ENCODE peak calls at places on chromosomes 12 and 14, in six cellular contexts. One of them, this sample, is unnamed.
A peak's percentile ranks its signal among the peaks of the same experiment; 100 is the strongest.

GRCh38 chr14:90654831-90655276 is 161.4 kb downstream of the TTC7B start:
- DNase-seq in tibial nerve: no peak
- DNase-seq in SK-MEL-5: no peak
- DNase-seq in Right ventricle myocardium superior: no peak
- DNase-seq in psoas muscle: no peak
- DNase-seq in WTC11: no peak
- DNase-seq in this sample: no peak

GRCh38 chr12:110373025-110373876 is 30.3 kb downstream of the ANAPC7 start:
- DNase-seq in Right ventricle myocardium superior: peak; percentile 55
- DNase-seq in WTC11: no peak
- DNase-seq in SK-MEL-5: no peak
- DNase-seq in tibial nerve: no peak
- DNase-seq in psoas muscle: peak; percentile 19
- DNase-seq in this sample: peak; percentile 87

GRCh38 chr12:93698307-93699092 is 21.3 kb downstream of the CRADD start:
- DNase-seq in tibial nerve: no peak
- DNase-seq in SK-MEL-5: no peak
- DNase-seq in WTC11: no peak
- DNase-seq in psoas muscle: no peak
- DNase-seq in Right ventricle myocardium superior: no peak
- DNase-seq in this sample: no peak

GRCh38 chr14:69003626-69004025 is 24.5 kb upstream of the ACTN1 start:
- DNase-seq in psoas muscle: no peak
- DNase-seq in tibial nerve: no peak
- DNase-seq in Right ventricle myocardium superior: no peak
- DNase-seq in SK-MEL-5: no peak
- DNase-seq in WTC11: no peak
- DNase-seq in this sample: no peak

GRCh38 chr14:39704581-39704980 is 272.3 kb upstream of the FBXO33 start:
- DNase-seq in tibial nerve: no peak
- DNase-seq in Right ventricle myocardium superior: no peak
- DNase-seq in WTC11: no peak
- DNase-seq in psoas muscle: no peak
- DNase-seq in SK-MEL-5: no peak
- DNase-seq in this sample: no peak

GRCh38 chr12:105382771-105383632 is 52.5 kb downstream of the C12orf75 start:
- DNase-seq in Right ventricle myocardium superior: no peak
- DNase-seq in psoas muscle: no peak
- DNase-seq in tibial nerve: no peak
- DNase-seq in WTC11: peak; percentile 15
- DNase-seq in SK-MEL-5: peak; percentile 75
- DNase-seq in this sample: no peak

GRCh38 chr12:121184425-121184824 is 25.5 kb upstream of the P2RX4 start:
- DNase-seq in psoas muscle: no peak
- DNase-seq in SK-MEL-5: no peak
- DNase-seq in Right ventricle myocardium superior: no peak
- DNase-seq in WTC11: peak; percentile 27
- DNase-seq in tibial nerve: no peak
- DNase-seq in this sample: no peak

GRCh38 chr12:62813031-62813829 is 121.7 kb downstream of the PPM1H start:
- DNase-seq in tibial nerve: no peak
- DNase-seq in psoas muscle: peak; percentile 54
- DNase-seq in WTC11: peak; percentile 58
- DNase-seq in Right ventricle myocardium superior: peak; percentile 78
- DNase-seq in SK-MEL-5: peak; percentile 80
- DNase-seq in this sample: peak; percentile 76

GRCh38 chr12:103855036-103855712 is 14.1 kb upstream of the NT5DC3 start:
- DNase-seq in Right ventricle myocardium superior: no peak
- DNase-seq in psoas muscle: no peak
- DNase-seq in tibial nerve: no peak
- DNase-seq in WTC11: no peak
- DNase-seq in SK-MEL-5: no peak
- DNase-seq in this sample: no peak

GRCh38 chr12:43345023-43345422 is 207.0 kb downstream of the ADAMTS20 start:
- DNase-seq in tibial nerve: no peak
- DNase-seq in psoas muscle: no peak
- DNase-seq in Right ventricle myocardium superior: no peak
- DNase-seq in SK-MEL-5: no peak
- DNase-seq in WTC11: no peak
- DNase-seq in this sample: no peak

GRCh38 chr14:64594438-64594837 is 44.7 kb downstream of the PPP1R36 start:
- DNase-seq in WTC11: no peak
- DNase-seq in tibial nerve: no peak
- DNase-seq in Right ventricle myocardium superior: no peak
- DNase-seq in psoas muscle: no peak
- DNase-seq in SK-MEL-5: no peak
- DNase-seq in this sample: no peak

GRCh38 chr12:28611115-28611435 is 420.8 kb downstream of the CCDC91 start:
- DNase-seq in SK-MEL-5: peak; percentile 83
- DNase-seq in psoas muscle: no peak
- DNase-seq in Right ventricle myocardium superior: no peak
- DNase-seq in WTC11: no peak
- DNase-seq in tibial nerve: no peak
- DNase-seq in this sample: no peak

GRCh38 chr12:121364657-121365265 is 12.6 kb upstream of the ANAPC5 start:
- DNase-seq in tibial nerve: no peak
- DNase-seq in SK-MEL-5: peak; percentile 90
- DNase-seq in Right ventricle myocardium superior: no peak
- DNase-seq in WTC11: no peak
- DNase-seq in psoas muscle: no peak
- DNase-seq in this sample: no peak

GRCh38 chr14:68939893-68940613 is 39.0 kb downstream of the ACTN1 start:
- DNase-seq in psoas muscle: peak; percentile 58
- DNase-seq in tibial nerve: peak; percentile 30
- DNase-seq in Right ventricle myocardium superior: peak; percentile 86
- DNase-seq in SK-MEL-5: no peak
- DNase-seq in WTC11: peak; percentile 40
- DNase-seq in this sample: peak; percentile 92

GRCh38 chr12:118061876-118062791 is 1.2 kb upstream of the WSB2 start:
- DNase-seq in tibial nerve: no peak
- DNase-seq in WTC11: peak; percentile 42
- DNase-seq in Right ventricle myocardium superior: no peak
- DNase-seq in psoas muscle: no peak
- DNase-seq in SK-MEL-5: peak; percentile 38
- DNase-seq in this sample: peak; percentile 78

GRCh38 chr12:104846056-104846762 is 111.9 kb downstream of the SLC41A2 start:
- DNase-seq in SK-MEL-5: no peak
- DNase-seq in WTC11: no peak
- DNase-seq in psoas muscle: no peak
- DNase-seq in tibial nerve: no peak
- DNase-seq in Right ventricle myocardium superior: no peak
- DNase-seq in this sample: no peak

GRCh38 chr14:99807413-99808132 is 14.4 kb downstream of the EML1 start:
- DNase-seq in psoas muscle: no peak
- DNase-seq in Right ventricle myocardium superior: no peak
- DNase-seq in tibial nerve: no peak
- DNase-seq in WTC11: peak; percentile 39
- DNase-seq in SK-MEL-5: no peak
- DNase-seq in this sample: no peak

GRCh38 chr14:100103261-100104005 is 38.2 kb downstream of the EVL start:
- DNase-seq in SK-MEL-5: no peak
- DNase-seq in Right ventricle myocardium superior: no peak
- DNase-seq in WTC11: no peak
- DNase-seq in tibial nerve: no peak
- DNase-seq in psoas muscle: no peak
- DNase-seq in this sample: peak; percentile 65

GRCh38 chr12:53345486-53346195 is 9.5 kb upstream of the SP7 start:
- DNase-seq in WTC11: peak; percentile 28
- DNase-seq in tibial nerve: no peak
- DNase-seq in Right ventricle myocardium superior: peak; percentile 70
- DNase-seq in SK-MEL-5: no peak
- DNase-seq in psoas muscle: peak; percentile 56
- DNase-seq in this sample: peak; percentile 77

GRCh38 chr14:37969511-37969979 is 238.2 kb upstream of the SSTR1 start:
- DNase-seq in SK-MEL-5: no peak
- DNase-seq in WTC11: no peak
- DNase-seq in psoas muscle: no peak
- DNase-seq in tibial nerve: no peak
- DNase-seq in Right ventricle myocardium superior: no peak
- DNase-seq in this sample: no peak

GRCh38 chr12:53004582-53004981 is 1.7 kb upstream of the EIF4B start:
- DNase-seq in tibial nerve: no peak
- DNase-seq in psoas muscle: no peak
- DNase-seq in WTC11: no peak
- DNase-seq in Right ventricle myocardium superior: no peak
- DNase-seq in SK-MEL-5: peak; percentile 79
- DNase-seq in this sample: no peak

GRCh38 chr12:114936148-114937099 is 252.4 kb upstream of the TBX3 start:
- DNase-seq in Right ventricle myocardium superior: no peak
- DNase-seq in tibial nerve: no peak
- DNase-seq in WTC11: no peak
- DNase-seq in psoas muscle: no peak
- DNase-seq in SK-MEL-5: peak; percentile 22
- DNase-seq in this sample: no peak

This sample was measured in sigmoid colon.